ENCODE peak calls at places on chromosomes 4 and X, in four cellular contexts. One of them, this sample, is unnamed.

GRCh38 chrX:129754266-129755024 is 15.7 kb downstream of the XPNPEP2 start:
- DNase-seq in HepG2: no peak
- DNase-seq in SK-N-SH: no peak
- DNase-seq in K562: peak
- DNase-seq in this sample: no peak

GRCh38 chr4:1459081-1459480 is 52.8 kb upstream of the NKX1-1 start:
- DNase-seq in HepG2: no peak
- DNase-seq in SK-N-SH: peak
- DNase-seq in K562: no peak
- DNase-seq in this sample: no peak

GRCh38 chr4:150056569-150056968 is 21.7 kb upstream of the DCLK2 start:
- DNase-seq in K562: no peak
- DNase-seq in HepG2: no peak
- DNase-seq in SK-N-SH: no peak
- DNase-seq in this sample: no peak

GRCh38 chr4:53361451-53361850 is 4.4 kb downstream of the SCFD2 start:
- DNase-seq in HepG2: no peak
- DNase-seq in K562: no peak
- DNase-seq in SK-N-SH: no peak
- DNase-seq in this sample: no peak

GRCh38 chr4:38162240-38162784 is 202.1 kb downstream of the PTTG2 start:
- DNase-seq in HepG2: peak
- DNase-seq in SK-N-SH: peak
- DNase-seq in K562: no peak
- DNase-seq in this sample: peak

GRCh38 chr4:154491341-154491679 is 289 bp downstream of the DCHS2 start:
- DNase-seq in SK-N-SH: peak
- DNase-seq in K562: no peak
- DNase-seq in HepG2: no peak
- DNase-seq in this sample: no peak

GRCh38 chrX:7266261-7266660 is 118.3 kb upstream of the PUDP start:
- DNase-seq in HepG2: no peak
- DNase-seq in SK-N-SH: no peak
- DNase-seq in K562: no peak
- DNase-seq in this sample: no peak

GRCh38 chr4:114383721-114384120 is 214.9 kb upstream of the UGT8 start:
- DNase-seq in K562: no peak
- DNase-seq in HepG2: no peak
- DNase-seq in SK-N-SH: no peak
- DNase-seq in this sample: peak

GRCh38 chrX:118115948-118116307 is 682 bp downstream of the KLHL13 start:
- DNase-seq in SK-N-SH: no peak
- DNase-seq in K562: no peak
- DNase-seq in HepG2: no peak
- DNase-seq in this sample: no peak

GRCh38 chr4:71537551-71538065 is 198.8 kb downstream of the SLC4A4 start:
- DNase-seq in SK-N-SH: no peak
- DNase-seq in K562: no peak
- DNase-seq in HepG2: no peak
- DNase-seq in this sample: no peak

GRCh38 chr4:162232349-162232748 is 68.5 kb upstream of the FSTL5 start:
- DNase-seq in HepG2: no peak
- DNase-seq in K562: no peak
- DNase-seq in SK-N-SH: no peak
- DNase-seq in this sample: no peak

GRCh38 chr4:100644150-100644549 is 126.3 kb upstream of the EMCN start:
- DNase-seq in SK-N-SH: no peak
- DNase-seq in HepG2: no peak
- DNase-seq in K562: no peak
- DNase-seq in this sample: no peak

GRCh38 chr4:4866124-4866832 is 6.8 kb downstream of the MSX1 start:
- DNase-seq in HepG2: no peak
- DNase-seq in K562: no peak
- DNase-seq in SK-N-SH: peak
- DNase-seq in this sample: no peak

GRCh38 chr4:152805818-152806217 is 26.1 kb downstream of the ARFIP1 start:
- DNase-seq in K562: no peak
- DNase-seq in HepG2: no peak
- DNase-seq in SK-N-SH: no peak
- DNase-seq in this sample: no peak

GRCh38 chr4:1241466-1241935 is 7.4 kb downstream of the CTBP1 start:
- DNase-seq in SK-N-SH: peak
- DNase-seq in K562: no peak
- DNase-seq in HepG2: no peak
- DNase-seq in this sample: no peak

GRCh38 chrX:133745361-133745760 is 240.0 kb downstream of the GPC3 start:
- DNase-seq in SK-N-SH: no peak
- DNase-seq in HepG2: no peak
- DNase-seq in K562: no peak
- DNase-seq in this sample: no peak

GRCh38 chr4:1695913-1696312 is 11.8 kb upstream of the FAM53A start:
- DNase-seq in K562: no peak
- DNase-seq in HepG2: no peak
- DNase-seq in SK-N-SH: no peak
- DNase-seq in this sample: no peak

GRCh38 chr4:115657991-115658390 is 544.6 kb upstream of the NDST4 start:
- DNase-seq in K562: no peak
- DNase-seq in SK-N-SH: no peak
- DNase-seq in HepG2: no peak
- DNase-seq in this sample: no peak

GRCh38 chrX:21940356-21940829 is at the start of gene SMS:
- DNase-seq in HepG2: peak
- DNase-seq in SK-N-SH: peak
- DNase-seq in K562: peak
- DNase-seq in this sample: no peak

GRCh38 chr4:72969957-72970356 is 99.6 kb downstream of the COX18 start:
- DNase-seq in K562: no peak
- DNase-seq in HepG2: no peak
- DNase-seq in SK-N-SH: no peak
- DNase-seq in this sample: no peak

GRCh38 chr4:1244081-1244977 is 4.6 kb downstream of the CTBP1 start:
- DNase-seq in K562: no peak
- DNase-seq in HepG2: no peak
- DNase-seq in SK-N-SH: peak
- DNase-seq in this sample: no peak

GRCh38 chr4:37232315-37232714 is 12.2 kb upstream of the NWD2 start:
- DNase-seq in HepG2: no peak
- DNase-seq in SK-N-SH: no peak
- DNase-seq in K562: no peak
- DNase-seq in this sample: no peak

GRCh38 chr4:87985097-87985886 is 9.8 kb downstream of the SPP1 start:
- DNase-seq in K562: no peak
- DNase-seq in HepG2: peak
- DNase-seq in SK-N-SH: peak
- DNase-seq in this sample: peak

GRCh38 chr4:189143255-189143654 is 797.4 kb upstream of the FRG1 start:
- DNase-seq in K562: no peak
- DNase-seq in SK-N-SH: no peak
- DNase-seq in HepG2: no peak
- DNase-seq in this sample: peak

GRCh38 chr4:38464328-38464727 is 199.7 kb upstream of the KLF3 start:
- DNase-seq in SK-N-SH: no peak
- DNase-seq in K562: no peak
- DNase-seq in HepG2: no peak
- DNase-seq in this sample: no peak

GRCh38 chr4:84856468-84856867 is 110.0 kb downstream of the WDFY3 start:
- DNase-seq in SK-N-SH: no peak
- DNase-seq in HepG2: no peak
- DNase-seq in K562: no peak
- DNase-seq in this sample: no peak

GRCh38 chr4:87005690-87006461 is 71.1 kb downstream of the AFF1 start:
- DNase-seq in K562: no peak
- DNase-seq in HepG2: no peak
- DNase-seq in SK-N-SH: peak
- DNase-seq in this sample: no peak

GRCh38 chr4:150348079-150348478 is 233.9 kb upstream of the MAB21L2 start:
- DNase-seq in K562: no peak
- DNase-seq in HepG2: no peak
- DNase-seq in SK-N-SH: no peak
- DNase-seq in this sample: peak

DNA sequence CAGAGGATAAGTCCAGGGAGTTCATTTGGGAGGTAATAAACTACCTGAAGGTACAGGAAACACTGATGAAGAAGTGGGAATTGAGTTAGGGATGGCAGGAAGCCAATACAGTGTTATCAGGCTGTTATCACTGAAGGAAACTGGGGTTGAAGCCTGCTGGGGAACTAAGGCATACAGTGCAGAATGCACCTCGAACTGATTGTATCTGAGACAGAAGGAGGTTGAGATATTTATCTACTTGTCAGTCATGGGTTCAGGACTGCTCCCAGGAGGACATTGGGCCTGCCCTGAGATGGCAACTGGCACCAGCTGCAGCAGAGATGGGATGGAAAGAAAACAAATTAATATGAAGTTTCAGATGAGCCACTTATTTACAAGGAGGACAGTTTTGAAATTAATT is 35.5 kb upstream of the CD38 start:
- DNase-seq in K562: no peak
- DNase-seq in HepG2: no peak
- DNase-seq in SK-N-SH: no peak
- DNase-seq in this sample: no peak
- TF ChIP-seq ELF1 in K562: no peak
- TF ChIP-seq ELF1 in HepG2: no peak
- TF ChIP-seq ELF1 in SK-N-SH: no peak
- TF ChIP-seq ELF1 in this sample: no peak

GRCh38 chr4:40990899-40991265 is 223.5 kb downstream of the APBB2 start:
- DNase-seq in HepG2: no peak
- DNase-seq in K562: no peak
- DNase-seq in SK-N-SH: no peak
- DNase-seq in this sample: no peak

GRCh38 chr4:40998680-40999358 is 215.5 kb downstream of the APBB2 start:
- DNase-seq in HepG2: no peak
- DNase-seq in SK-N-SH: no peak
- DNase-seq in K562: no peak
- DNase-seq in this sample: peak

GRCh38 chr4:40992472-40993298 is 221.7 kb downstream of the APBB2 start:
- DNase-seq in SK-N-SH: no peak
- DNase-seq in HepG2: no peak
- DNase-seq in K562: no peak
- DNase-seq in this sample: no peak

GRCh38 chr4:40991908-40992307 is 222.4 kb downstream of the APBB2 start:
- DNase-seq in K562: no peak
- DNase-seq in SK-N-SH: no peak
- DNase-seq in HepG2: no peak
- DNase-seq in this sample: no peak

GRCh38 chr4:40995850-40996249 is 218.5 kb downstream of the APBB2 start:
- DNase-seq in SK-N-SH: no peak
- DNase-seq in K562: no peak
- DNase-seq in HepG2: no peak
- DNase-seq in this sample: no peak
- TF ChIP-seq ELF1 in SK-N-SH: no peak
- TF ChIP-seq ELF1 in K562: no peak
- TF ChIP-seq ELF1 in HepG2: no peak
- TF ChIP-seq ELF1 in this sample: no peak

GRCh38 chr4:42927946-42928345 is 35.4 kb downstream of the GRXCR1 start:
- DNase-seq in HepG2: no peak
- DNase-seq in K562: no peak
- DNase-seq in SK-N-SH: no peak
- DNase-seq in this sample: no peak
- TF ChIP-seq ELF1 in HepG2: no peak
- TF ChIP-seq ELF1 in K562: no peak
- TF ChIP-seq ELF1 in SK-N-SH: no peak
- TF ChIP-seq ELF1 in this sample: no peak

GRCh38 chr4:48249378-48249777 is 20.3 kb downstream of the TEC start:
- DNase-seq in HepG2: no peak
- DNase-seq in K562: no peak
- DNase-seq in SK-N-SH: no peak
- DNase-seq in this sample: no peak
- TF ChIP-seq ELF1 in HepG2: no peak
- TF ChIP-seq ELF1 in K562: no peak
- TF ChIP-seq ELF1 in SK-N-SH: no peak
- TF ChIP-seq ELF1 in this sample: no peak

GRCh38 chr4:143023519-143023918 is 161.2 kb upstream of the USP38 start:
- DNase-seq in K562: no peak
- DNase-seq in HepG2: no peak
- DNase-seq in SK-N-SH: no peak
- DNase-seq in this sample: no peak

GRCh38 chr4:143021384-143021783 is 163.3 kb upstream of the USP38 start:
- DNase-seq in K562: no peak
- DNase-seq in SK-N-SH: no peak
- DNase-seq in HepG2: no peak
- DNase-seq in this sample: no peak

GRCh38 chr4:143016171-143016570 is 168.5 kb upstream of the USP38 start:
- DNase-seq in K562: no peak
- DNase-seq in HepG2: no peak
- DNase-seq in SK-N-SH: no peak
- DNase-seq in this sample: no peak

GRCh38 chr4:143017210-143017609 is 167.5 kb upstream of the USP38 start:
- DNase-seq in SK-N-SH: no peak
- DNase-seq in HepG2: no peak
- DNase-seq in K562: no peak
- DNase-seq in this sample: no peak

GRCh38 chr4:143019351-143019750 is 165.4 kb upstream of the USP38 start:
- DNase-seq in K562: no peak
- DNase-seq in SK-N-SH: no peak
- DNase-seq in HepG2: no peak
- DNase-seq in this sample: no peak
- TF ChIP-seq ELF1 in K562: no peak
- TF ChIP-seq ELF1 in SK-N-SH: no peak
- TF ChIP-seq ELF1 in HepG2: no peak
- TF ChIP-seq ELF1 in this sample: no peak

GRCh38 chrX:37921758-37922157 is 74.4 kb upstream of the DYNLT3 start:
- DNase-seq in K562: no peak
- DNase-seq in HepG2: no peak
- DNase-seq in SK-N-SH: no peak
- DNase-seq in this sample: no peak

GRCh38 chrX:37922926-37923325 is 75.6 kb upstream of the DYNLT3 start:
- DNase-seq in K562: peak
- DNase-seq in HepG2: no peak
- DNase-seq in SK-N-SH: no peak
- DNase-seq in this sample: no peak

DNA sequence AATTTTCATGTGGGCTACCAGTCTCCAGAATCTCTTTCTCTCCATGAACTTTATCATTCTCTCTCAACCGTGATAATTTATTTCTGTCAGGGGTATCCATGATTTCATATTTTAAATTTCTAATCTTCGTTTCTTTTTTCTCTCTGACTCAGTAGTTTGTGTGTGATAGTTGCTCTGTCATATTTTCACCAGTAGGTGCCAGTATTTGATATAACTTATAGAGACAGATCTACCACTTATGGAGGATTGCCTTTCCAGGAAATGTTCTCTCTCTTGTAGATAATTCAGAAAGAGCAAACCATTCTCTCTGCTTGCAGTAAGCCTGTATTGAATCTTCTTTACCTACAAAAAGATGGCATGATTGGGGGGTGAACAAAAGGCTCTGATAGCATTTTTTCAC is 79.3 kb upstream of the DYNLT3 start:
- DNase-seq in K562: peak
- DNase-seq in HepG2: peak
- DNase-seq in SK-N-SH: peak
- DNase-seq in this sample: no peak
- TF ChIP-seq ELF1 in K562: no peak
- TF ChIP-seq ELF1 in HepG2: no peak
- TF ChIP-seq ELF1 in SK-N-SH: no peak
- TF ChIP-seq ELF1 in this sample: no peak

GRCh38 chr4:30716671-30717207 is 3.4 kb upstream of the PCDH7 start:
- DNase-seq in K562: no peak
- DNase-seq in HepG2: no peak
- DNase-seq in SK-N-SH: no peak
- DNase-seq in this sample: no peak
- TF ChIP-seq ELF1 in K562: no peak
- TF ChIP-seq ELF1 in HepG2: no peak
- TF ChIP-seq ELF1 in SK-N-SH: no peak
- TF ChIP-seq ELF1 in this sample: no peak

This sample was measured in HCT116.